ENCODE peak calls at places on chromosomes 2 and 18, in four cellular contexts. V is spleen, P is adrenal gland, F is ovary. A is an unnamed sample.
A peak's percentile ranks its signal among the peaks of the same experiment; 100 is the strongest.

GRCh38 chr18:13382990-13383821 is 164.6 kb downstream of the LDLRAD4 start:
- DNase-seq in V (no peak), P (no peak), F (no peak), A (no peak)

GRCh38 chr18:2878656-2879330 is 32.0 kb downstream of the EMILIN2 start:
- DNase-seq in V (no peak), P (no peak), F (peak; percentile 9), A (no peak)

GRCh38 chr2:69131983-69132675 is 119.2 kb downstream of the ANTXR1 start:
- DNase-seq in V (no peak), P (no peak), F (no peak), A (no peak)

GRCh38 chr18:49519041-49519971 is 32.3 kb upstream of the C18orf32 start:
- DNase-seq in V (peak; percentile 17), P (no peak), F (no peak), A (no peak)

GRCh38 chr2:207896525-207897295 is 127.0 kb upstream of the FZD5 start:
- DNase-seq in V (no peak), P (no peak), F (no peak), A (no peak)

GRCh38 chr2:232458051-232458660 is 2.2 kb downstream of the ALPI start:
- DNase-seq in V (peak; percentile 59), P (no peak), F (no peak), A (no peak)

GRCh38 chr2:241271641-241272297 is 43.7 kb downstream of the HDLBP start:
- DNase-seq in V (peak; percentile 94), P (peak; percentile 96), F (peak; percentile 76), A (peak; percentile 93)

GRCh38 chr2:65845442-65846182 is 413.2 kb upstream of the SPRED2 start:
- DNase-seq in V (no peak), P (no peak), F (no peak), A (no peak)

GRCh38 chr18:41134426-41134825 is 820.6 kb upstream of the PIK3C3 start:
- DNase-seq in V (no peak), P (no peak), F (no peak), A (no peak)

GRCh38 chr18:52343138-52343537 is 3.1 kb downstream of the DCC start:
- DNase-seq in V (no peak), P (no peak), F (no peak), A (no peak)

GRCh38 chr18:40357536-40357935 is 1597.5 kb upstream of the PIK3C3 start:
- DNase-seq in V (no peak), P (no peak), F (no peak), A (no peak)

GRCh38 chr18:52408800-52409302 is 68.9 kb downstream of the DCC start:
- DNase-seq in V (no peak), P (no peak), F (no peak), A (no peak)

GRCh38 chr2:69742170-69742952 is 427 bp downstream of the ANXA4 start:
- DNase-seq in V (no peak), P (no peak), F (peak; percentile 33), A (peak; percentile 37)

GRCh38 chr2:158458617-158458920 is 1.8 kb downstream of the PKP4 start:
- DNase-seq in V (no peak), P (no peak), F (no peak), A (no peak)

GRCh38 chr2:52416340-52416739 is 1351.3 kb upstream of the CHAC2 start:
- DNase-seq in V (no peak), P (no peak), F (no peak), A (no peak)

GRCh38 chr2:165573534-165574461 is 104.3 kb downstream of the CSRNP3 start:
- DNase-seq in V (no peak), P (peak; percentile 66), F (peak; percentile 71), A (peak; percentile 79)

GRCh38 chr18:47899107-47899840 is 31.2 kb downstream of the SMAD2 start:
- DNase-seq in V (no peak), P (no peak), F (no peak), A (no peak)
- TF ChIP-seq CTCF in V (no peak), P (no peak), F (no peak), A (no peak)

GRCh38 chr2:63842149-63843061 is 709 bp downstream of the UGP2 start:
- DNase-seq in V (peak; percentile 79), P (peak; percentile 75), F (peak; percentile 47), A (peak; percentile 51)
- TF ChIP-seq POLR2A in V (no peak), P (peak; percentile 15), F (peak; percentile 75), A (no peak)

DNA sequence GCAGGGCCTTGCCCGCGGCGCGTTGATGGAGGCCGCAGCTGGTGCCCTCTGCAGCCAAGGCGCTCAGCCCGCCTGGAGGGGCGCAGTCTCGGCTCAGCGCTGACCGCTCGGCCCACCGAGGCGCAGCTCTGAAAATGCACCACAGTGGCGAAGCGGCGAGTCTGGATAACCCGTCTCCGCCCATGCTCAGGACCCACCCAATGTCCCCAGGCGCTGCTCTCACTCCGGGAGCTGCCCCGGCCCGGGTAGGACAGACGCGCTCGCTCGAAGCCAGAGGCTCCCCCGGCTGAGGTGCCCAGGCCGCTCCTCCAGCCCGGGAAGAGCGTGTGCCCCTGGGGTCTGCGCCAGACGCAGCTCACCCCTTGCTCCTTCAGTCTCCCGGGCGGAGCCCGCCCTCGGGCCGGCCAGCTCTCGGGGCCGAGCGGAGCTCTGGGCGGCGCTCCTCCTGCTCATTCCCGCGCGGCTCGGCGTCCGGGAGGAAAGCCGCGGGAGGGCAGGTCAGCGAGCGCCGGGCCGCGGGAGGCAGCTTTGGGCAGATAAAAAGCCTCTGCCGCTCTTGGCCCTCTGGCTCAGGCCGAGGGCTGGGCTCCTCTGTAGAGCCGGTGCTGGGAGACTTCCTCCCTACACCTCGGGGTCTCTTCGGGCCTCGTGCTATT is 1.6 kb upstream of the TBR1 start:
- DNase-seq in V (peak; percentile 76), P (peak; percentile 29), F (peak; percentile 44), A (no peak)
- H3K4me1 ChIP-seq in V (peaks cover 17% of the 10 kb centered on the region), P (peaks cover 32% of the 10 kb centered on the region), F (peaks cover 9% of the 10 kb centered on the region), A (peaks cover 47% of the 10 kb centered on the region)

DNA sequence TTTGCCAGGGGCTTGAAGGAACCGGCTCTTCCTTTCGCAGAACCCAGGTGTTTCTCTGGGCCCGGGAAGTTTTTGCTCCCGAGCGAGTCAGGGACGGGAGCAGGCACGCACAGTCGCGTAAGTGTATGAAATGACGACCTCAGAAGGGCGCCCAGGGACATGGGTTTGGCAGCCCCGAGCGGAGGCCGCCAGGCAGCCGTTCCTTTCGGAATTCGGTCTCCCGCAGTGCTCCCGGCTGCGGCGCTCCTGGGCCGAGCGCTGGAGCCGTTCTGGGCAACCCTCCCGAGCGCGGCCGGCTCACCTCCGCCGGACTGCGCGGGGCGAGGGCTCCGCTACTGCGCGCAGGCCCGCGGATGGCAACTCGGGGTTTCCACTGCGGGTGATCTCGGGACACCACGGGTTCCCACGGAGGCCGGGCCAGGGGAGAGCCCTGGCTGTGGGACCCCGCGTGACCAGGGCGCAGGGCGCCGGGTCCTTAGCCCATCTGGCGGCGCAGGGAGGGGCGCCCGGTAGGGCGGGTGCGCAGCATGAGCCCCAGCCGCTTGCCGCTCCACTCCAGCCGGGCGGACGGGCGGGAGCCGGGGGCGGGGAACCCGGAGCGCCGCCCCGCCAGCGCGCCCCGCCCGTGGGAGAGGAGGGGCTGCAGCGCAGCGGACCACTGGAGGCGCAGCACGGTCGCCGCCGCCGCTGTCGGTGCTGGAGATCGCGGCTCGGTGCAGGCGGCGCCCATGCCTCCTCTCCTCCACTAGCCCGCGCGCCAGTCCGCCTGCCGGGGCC is at the start of gene OSBPL6:
- DNase-seq in V (peak; percentile 85), P (peak; percentile 82), F (peak; percentile 83), A (peak; percentile 83)
- TF ChIP-seq CTCF in V (peak; percentile 34), P (no peak), F (peak; percentile 49), A (peak; percentile 49)

GRCh38 chr2:216315817-216316603 is 56.3 kb downstream of the MARCHF4 start:
- DNase-seq in V (no peak), P (peak; percentile 66), F (no peak), A (no peak)
- TF ChIP-seq POLR2A in V (no peak), P (no peak), F (no peak), A (no peak)

A was measured in body of pancreas.